ENCODE peak calls at places on chromosomes 11 and 22, in nine cellular contexts. P, Q, T, G, J, S, X, K and D are unnamed samples.

GRCh38 chr11:32562839-32563599 is 20.6 kb upstream of the EIF3M start:
- DNase-seq in X (no peak), P (peak; percentile 68), K (no peak), S (no peak), G (no peak), Q (no peak), J (no peak), T (no peak), D (no peak)

GRCh38 chr11:77141034-77141433 is 13.0 kb downstream of the MYO7A start:
- DNase-seq in J (no peak), G (no peak), S (no peak), X (no peak), T (no peak), Q (no peak), K (no peak), P (peak; percentile 78), D (no peak)

GRCh38 chr11:112524808-112525207 is 264.1 kb upstream of the PLET1 start:
- DNase-seq in S (no peak), J (no peak), T (no peak), Q (no peak), K (no peak), X (no peak), G (no peak), P (no peak), D (no peak)

GRCh38 chr11:16346975-16347374 is 9.4 kb downstream of the SOX6 start:
- DNase-seq in Q (no peak), X (no peak), S (no peak), K (no peak), P (no peak), G (no peak), J (no peak), T (no peak), D (no peak)

GRCh38 chr11:127334466-127334865 is 333.9 kb upstream of the KIRREL3 start:
- DNase-seq in G (no peak), K (no peak), J (no peak), Q (no peak), S (no peak), P (no peak), X (no peak), T (no peak), D (no peak)

GRCh38 chr11:27397619-27398412 is 34.8 kb upstream of the CCDC34 start:
- DNase-seq in P (no peak), K (no peak), S (no peak), G (no peak), J (no peak), Q (no peak), T (no peak), X (no peak), D (no peak)

GRCh38 chr11:1081601-1082311 is 7.1 kb downstream of the MUC2 start:
- DNase-seq in X (no peak), K (no peak), J (no peak), S (no peak), Q (peak; percentile 7), T (no peak), P (no peak), G (peak; percentile 4), D (no peak)

GRCh38 chr11:2795491-2795991 is 90.0 kb downstream of the CDKN1C start:
- DNase-seq in Q (peak; percentile 9), G (peak; percentile 10), X (peak; percentile 15), T (no peak), P (no peak), K (no peak), S (no peak), J (no peak), D (no peak)

GRCh38 chr11:68838572-68838964 is 3.1 kb downstream of the CPT1A start:
- DNase-seq in G (no peak), X (peak; percentile 64), S (no peak), Q (no peak), P (peak; percentile 43), T (no peak), J (no peak), K (peak; percentile 18), D (no peak)

GRCh38 chr11:103832762-103833161 is 203.7 kb upstream of the DDI1 start:
- DNase-seq in X (no peak), S (no peak), Q (no peak), P (no peak), T (no peak), J (no peak), G (no peak), K (no peak), D (no peak)

GRCh38 chr22:49968313-49968830 is 7.8 kb downstream of the PIM3 start:
- DNase-seq in T (no peak), S (no peak), X (peak; percentile 24), J (no peak), K (peak; percentile 18), G (peak; percentile 25), P (no peak), Q (no peak), D (no peak)

GRCh38 chr22:36253523-36254490 is 874 bp downstream of the APOL1 start:
- DNase-seq in P (peak; percentile 58), S (peak; percentile 33), K (no peak), X (no peak), G (peak; percentile 61), J (no peak), Q (no peak), T (no peak), D (no peak)

GRCh38 chr22:36258750-36259619 is 6.1 kb downstream of the APOL1 start:
- DNase-seq in K (no peak), J (no peak), P (peak; percentile 60), T (no peak), S (no peak), X (peak; percentile 50), Q (peak; percentile 64), G (peak; percentile 62), D (peak; percentile 26)

GRCh38 chr22:36257308-36257707 is 4.4 kb downstream of the APOL1 start:
- DNase-seq in G (no peak), P (no peak), Q (no peak), X (no peak), S (no peak), K (no peak), T (no peak), J (no peak), D (no peak)

GRCh38 chr22:36257948-36258674 is 5.2 kb downstream of the APOL1 start:
- DNase-seq in T (no peak), K (no peak), S (no peak), J (no peak), Q (no peak), G (no peak), X (no peak), P (no peak), D (no peak)

GRCh38 chr22:36256474-36256873 is 3.5 kb downstream of the APOL1 start:
- DNase-seq in X (no peak), P (no peak), S (no peak), T (no peak), Q (no peak), G (no peak), J (no peak), K (no peak), D (no peak)
- TF ChIP-seq CTCF in X (no peak), P (no peak), S (no peak), T (no peak), Q (no peak), G (no peak), J (no peak), K (no peak), D (no peak)

GRCh38 chr11:29263971-29264682 is 752.7 kb downstream of the KCNA4 start:
- DNase-seq in K (no peak), S (no peak), P (peak; percentile 92), X (no peak), Q (no peak), G (no peak), T (no peak), J (no peak), D (no peak)
- TF ChIP-seq CTCF in K (no peak), S (no peak), P (no peak), X (no peak), Q (no peak), G (no peak), T (no peak), J (no peak), D (no peak)

GRCh38 chr22:17514092-17514491 is 49.2 kb upstream of the SLC25A18 start:
- DNase-seq in T (no peak), X (no peak), K (no peak), Q (no peak), S (no peak), J (no peak), G (no peak), P (no peak), D (no peak)

GRCh38 chr22:17508110-17508509 is 55.2 kb upstream of the SLC25A18 start:
- DNase-seq in Q (no peak), P (no peak), G (no peak), K (no peak), J (no peak), X (no peak), T (no peak), S (no peak), D (no peak)

GRCh38 chr22:17518379-17518778 is 44.9 kb upstream of the SLC25A18 start:
- DNase-seq in T (no peak), J (no peak), G (no peak), S (no peak), K (no peak), Q (no peak), P (no peak), X (no peak), D (no peak)

GRCh38 chr22:17512960-17513359 is 50.3 kb upstream of the SLC25A18 start:
- DNase-seq in S (no peak), P (no peak), Q (no peak), K (no peak), T (no peak), G (no peak), J (no peak), X (no peak), D (no peak)

DNA sequence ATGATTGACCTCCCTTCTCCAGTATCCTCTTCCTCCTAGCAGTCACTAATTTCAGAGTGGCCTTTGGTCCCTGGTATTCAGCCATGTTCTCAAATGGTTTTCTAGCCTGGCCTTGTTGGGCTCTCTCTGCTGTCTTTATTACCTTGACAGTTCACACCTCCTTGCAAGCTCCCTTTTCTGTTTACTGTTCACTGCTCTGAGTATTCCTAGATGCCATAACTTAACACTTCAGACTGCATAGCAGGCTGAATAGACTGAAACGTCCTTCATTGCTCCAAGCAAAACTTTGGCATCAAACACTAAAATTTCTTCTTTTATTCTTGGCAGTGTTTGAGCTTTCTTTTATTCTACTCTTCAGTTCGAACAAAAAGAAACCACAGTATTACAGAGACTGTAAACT is 49.7 kb upstream of the SLC25A18 start:
- DNase-seq in T (no peak), S (no peak), X (no peak), Q (no peak), G (no peak), K (no peak), P (no peak), J (no peak), D (no peak)
- TF ChIP-seq CTCF in T (no peak), S (no peak), X (no peak), Q (no peak), G (no peak), K (no peak), P (no peak), J (no peak), D (no peak)

GRCh38 chr11:71114124-71114851 is 138.1 kb downstream of the SHANK2 start:
- DNase-seq in S (no peak), K (no peak), J (no peak), Q (no peak), X (no peak), P (no peak), G (no peak), T (no peak), D (no peak)
- TF ChIP-seq CTCF in S (no peak), K (no peak), J (no peak), Q (no peak), X (no peak), P (no peak), G (no peak), T (no peak), D (no peak)

GRCh38 chr11:96524475-96524874 is 134.7 kb downstream of the JRKL start:
- DNase-seq in P (peak; percentile 9), T (no peak), Q (no peak), K (no peak), J (no peak), G (no peak), S (no peak), X (no peak), D (no peak)
- TF ChIP-seq CTCF in P (peak; percentile 16), T (no peak), Q (no peak), K (no peak), J (peak; percentile 11), G (no peak), S (no peak), X (no peak), D (peak; percentile 34)